ENCODE peak calls at places on chromosomes 11 and 22, in nine cellular contexts. T is psoas muscle, B is upper lobe of right lung, A is keratinocyte, G is GM23338, C is neural progenitor cell, M is mammary epithelial cell, X is GM23248, O is tibial nerve. F is an unnamed sample. For H3K4me1, the result is how much of the 10 kb centered on the place peaks cover.

GRCh38 chr11:66701432-66702240 is 23.9 kb upstream of the RBM4B start:
- DNase-seq in T (no peak), X (peak), M (no peak), O (peak), B (no peak), C (no peak), G (no peak), A (no peak), F (no peak)

GRCh38 chr11:36009469-36009868 is 65.6 kb downstream of the LDLRAD3 start:
- DNase-seq in C (no peak), A (no peak), B (no peak), O (no peak), X (peak), G (no peak), M (peak), T (no peak), F (no peak)

GRCh38 chr22:46574438-46574992 is 37.1 kb upstream of the CELSR1 start:
- DNase-seq in X (no peak), O (peak), B (no peak), A (no peak), G (no peak), M (no peak), T (peak), C (peak), F (peak)

GRCh38 chr22:44497218-44497903 is 672 bp downstream of the RTL6 start:
- DNase-seq in B (peak), C (peak), M (peak), X (peak), T (peak), A (no peak), G (peak), O (no peak), F (peak)

GRCh38 chr11:129023968-129024676 is 81.5 kb upstream of the TP53AIP1 start:
- DNase-seq in B (no peak), M (peak), X (no peak), A (peak), G (peak), C (peak), O (no peak), T (no peak), F (peak)

GRCh38 chr11:95652002-95652472 is 137.5 kb downstream of the FAM76B start:
- DNase-seq in B (no peak), X (no peak), A (no peak), T (no peak), M (no peak), C (no peak), O (no peak), G (no peak), F (no peak)

GRCh38 chr11:75264356-75264755 is 23.8 kb downstream of the TPBGL start:
- DNase-seq in O (no peak), A (no peak), G (no peak), T (peak), C (peak), M (no peak), X (no peak), B (peak), F (no peak)

GRCh38 chr11:110128161-110128560 is 35.0 kb downstream of the ZC3H12C start:
- DNase-seq in C (peak), B (no peak), M (no peak), A (no peak), G (peak), O (no peak), T (no peak), X (peak), F (no peak)

GRCh38 chr11:131760191-131760951 is 390.0 kb downstream of the NTM start:
- DNase-seq in C (peak), B (no peak), G (peak), T (peak), M (no peak), A (no peak), X (peak), O (no peak), F (no peak)

GRCh38 chr22:27474711-27475547 is 326.6 kb downstream of the MN1 start:
- DNase-seq in G (peak), C (no peak), O (no peak), A (peak), B (no peak), X (peak), M (peak), T (no peak), F (no peak)

GRCh38 chr22:48476599-48476998 is 1351.1 kb downstream of the BRD1 start:
- DNase-seq in M (no peak), X (no peak), A (no peak), O (no peak), C (no peak), B (peak), T (no peak), G (no peak), F (no peak)

GRCh38 chr11:113193077-113193476 is 121.3 kb upstream of the TTC12 start:
- DNase-seq in M (no peak), B (no peak), A (no peak), T (no peak), X (peak), C (no peak), O (peak), G (no peak), F (no peak)

GRCh38 chr11:11010624-11011127 is 152.8 kb upstream of the ZBED5 start:
- DNase-seq in M (peak), G (peak), A (no peak), T (peak), X (peak), C (peak), B (no peak), O (peak), F (no peak)

GRCh38 chr22:30325065-30325720 is 1.5 kb downstream of the TBC1D10A start:
- DNase-seq in G (peak), A (peak), B (no peak), M (peak), X (peak), T (peak), C (peak), O (peak), F (no peak)

GRCh38 chr11:8204596-8204995 is 35.8 kb upstream of the RIC3 start:
- DNase-seq in X (no peak), T (no peak), C (no peak), O (no peak), B (no peak), M (no peak), A (no peak), G (no peak), F (no peak)

GRCh38 chr22:19535001-19535400 is 10.8 kb upstream of the CLDN5 start:
- DNase-seq in M (no peak), X (no peak), C (no peak), A (no peak), T (no peak), G (no peak), B (no peak), O (no peak), F (no peak)

GRCh38 chr11:64665381-64665780 is 57.6 kb downstream of the NRXN2 start:
- DNase-seq in M (no peak), B (no peak), O (no peak), G (peak), T (peak), C (no peak), X (no peak), A (no peak), F (no peak)

GRCh38 chr11:130211781-130212401 is 52.3 kb downstream of the ST14 start:
- DNase-seq in A (no peak), B (peak), T (no peak), G (no peak), C (no peak), M (no peak), O (no peak), X (no peak), F (no peak)

GRCh38 chr11:7651700-7652099 is 21.6 kb downstream of the CYB5R2 start:
- DNase-seq in C (no peak), A (no peak), G (no peak), X (no peak), B (no peak), T (peak), M (no peak), O (no peak), F (no peak)

GRCh38 chr11:126359431-126360048 is 4.1 kb downstream of the ST3GAL4 start:
- DNase-seq in C (no peak), O (peak), M (no peak), G (no peak), B (peak), A (no peak), X (peak), T (peak), F (no peak)

GRCh38 chr22:42720263-42721044 is at the start of gene A4GALT:
- DNase-seq in M (no peak), X (peak), C (peak), O (no peak), A (no peak), B (no peak), G (peak), T (peak), F (no peak)

GRCh38 chr11:77038825-77039326 is 4.7 kb downstream of the B3GNT6 start:
- DNase-seq in G (no peak), X (peak), B (no peak), C (no peak), T (no peak), M (no peak), O (no peak), A (no peak), F (no peak)

GRCh38 chr11:125141178-125141577 is 23.4 kb upstream of the PKNOX2 start:
- DNase-seq in G (peak), C (peak), B (no peak), T (no peak), A (no peak), X (no peak), M (no peak), O (no peak), F (no peak)

GRCh38 chr11:63896071-63896470 is 20.9 kb downstream of the RCOR2 start:
- DNase-seq in M (no peak), T (no peak), G (no peak), A (no peak), O (no peak), C (no peak), B (no peak), X (no peak), F (peak)

GRCh38 chr22:32494971-32495370 is 20.4 kb downstream of the FBXO7 start:
- DNase-seq in X (no peak), O (no peak), G (no peak), T (no peak), B (no peak), A (no peak), C (no peak), M (no peak), F (no peak)

GRCh38 chr11:132024587-132025295 is 654.3 kb downstream of the NTM start:
- DNase-seq in X (peak), M (peak), G (no peak), T (no peak), A (peak), O (no peak), C (no peak), B (no peak), F (no peak)

GRCh38 chr11:34468209-34468841 is 29.6 kb downstream of the CAT start:
- DNase-seq in C (peak), O (no peak), A (no peak), G (peak), X (peak), T (no peak), M (peak), B (no peak), F (peak)

GRCh38 chr11:5362017-5362625 is 10.8 kb downstream of the OR51B6 start:
- DNase-seq in X (no peak), M (no peak), C (no peak), T (no peak), B (no peak), G (no peak), O (no peak), A (no peak), F (no peak)

GRCh38 chr11:7348432-7349298 is 97.0 kb downstream of the SYT9 start:
- DNase-seq in X (peak), C (peak), B (no peak), T (no peak), M (peak), A (no peak), O (no peak), G (peak), F (no peak)

GRCh38 chr11:67022341-67022933 is 497 bp upstream of the SYT12 start:
- DNase-seq in T (no peak), B (no peak), X (peak), M (peak), G (no peak), O (no peak), C (no peak), A (peak), F (peak)

GRCh38 chr22:35896306-35896705 is 132.3 kb downstream of the RBFOX2 start:
- DNase-seq in X (no peak), M (peak), G (no peak), B (no peak), C (no peak), O (no peak), A (no peak), T (no peak), F (no peak)
- H3K4me1 ChIP-seq in X (half or more), M (half or more), G (under half), B (under half), C (under half), O (under half), A (half or more), T (half or more), F (under half)

GRCh38 chr22:22711532-22711913 is 67.1 kb downstream of the GGTLC2 start:
- DNase-seq in A (no peak), O (no peak), M (no peak), B (no peak), G (no peak), T (no peak), C (no peak), X (no peak), F (no peak)
- H3K4me1 ChIP-seq in A (under half), O (under half), M (under half), B (under half), G (under half), T (under half), C (under half), X (under half), F (under half)

DNA sequence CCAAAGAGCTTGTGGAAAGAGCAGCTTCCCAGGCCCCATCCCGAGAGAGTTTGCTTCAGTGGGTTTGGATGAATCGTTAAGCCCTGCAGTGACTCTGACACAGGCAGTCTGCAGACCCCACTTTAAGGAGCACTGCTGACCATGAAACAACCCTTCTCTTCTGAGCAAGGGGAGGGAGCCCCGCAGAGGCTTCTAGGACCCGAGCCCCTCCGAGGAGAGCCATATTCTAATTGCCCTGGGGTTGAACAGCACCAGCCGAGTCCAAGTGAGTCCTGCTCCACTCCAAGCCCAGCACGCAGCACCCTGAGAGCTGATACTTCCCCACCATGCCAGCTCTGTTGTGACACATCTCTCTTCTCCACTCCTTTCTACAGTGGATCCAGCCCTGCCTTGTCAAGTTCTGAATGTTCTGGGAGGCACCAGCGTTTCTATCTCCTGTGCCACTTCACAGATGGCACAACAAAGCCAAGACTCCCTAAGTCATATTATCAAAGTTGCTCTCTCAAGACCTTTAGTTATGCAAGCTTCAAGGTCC is 10.4 kb downstream of the USP2 start:
- DNase-seq in T (no peak), C (no peak), A (no peak), G (no peak), M (no peak), X (no peak), O (no peak), B (peak), F (no peak)
- H3K4me1 ChIP-seq in T (half or more), C (under half), A (under half), G (under half), M (under half), X (under half), O (under half), B (under half), F (under half)

DNA sequence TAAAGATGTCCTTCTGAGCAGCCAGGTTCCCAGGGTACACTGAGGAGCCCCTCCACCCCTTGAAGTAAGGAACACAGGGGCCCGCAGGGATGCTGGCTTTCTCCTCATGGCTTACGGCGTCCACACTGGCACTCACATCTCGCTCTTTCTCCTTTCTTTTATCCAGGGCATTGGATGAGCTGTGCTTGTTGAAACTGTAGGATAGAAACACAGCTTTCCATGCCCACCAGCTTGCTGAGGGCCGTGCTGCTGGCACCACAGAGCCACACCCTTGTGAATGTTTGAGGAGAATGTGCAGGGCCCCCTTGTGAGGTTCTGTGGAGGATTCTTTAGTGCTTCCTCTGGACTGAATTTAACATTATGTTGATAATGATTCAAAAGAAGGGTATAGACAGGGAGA is 51.7 kb upstream of the B3GAT1 start:
- DNase-seq in C (no peak), T (no peak), B (no peak), G (no peak), X (no peak), O (no peak), A (no peak), M (no peak), F (no peak)
- H3K4me1 ChIP-seq in C (under half), T (under half), B (under half), G (under half), X (under half), O (under half), A (under half), M (under half), F (under half)

DNA sequence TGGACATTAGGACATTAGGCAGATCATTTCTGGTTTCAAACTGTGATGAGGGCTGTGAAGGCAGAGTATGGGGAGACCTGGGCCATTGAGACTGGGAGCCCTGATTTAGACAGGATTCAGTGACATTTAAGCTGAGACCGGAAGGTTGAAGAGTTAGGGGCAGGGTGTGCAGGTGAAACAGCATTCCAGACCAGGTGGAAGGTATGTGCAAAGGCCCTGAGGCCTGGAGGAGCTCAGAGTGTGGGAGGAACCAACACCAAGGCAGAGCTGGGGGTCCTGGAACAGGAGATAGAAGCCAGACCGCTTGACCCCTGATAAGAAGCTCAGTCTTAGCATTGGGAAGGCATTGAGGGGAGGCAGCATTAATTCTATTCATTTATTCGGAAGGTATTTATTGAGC is 32.5 kb downstream of the ZC3H7B start:
- DNase-seq in C (no peak), G (no peak), X (no peak), B (no peak), A (no peak), T (no peak), M (no peak), O (no peak), F (no peak)
- H3K4me1 ChIP-seq in C (under half), G (under half), X (under half), B (under half), A (under half), T (under half), M (under half), O (under half), F (under half)

DNA sequence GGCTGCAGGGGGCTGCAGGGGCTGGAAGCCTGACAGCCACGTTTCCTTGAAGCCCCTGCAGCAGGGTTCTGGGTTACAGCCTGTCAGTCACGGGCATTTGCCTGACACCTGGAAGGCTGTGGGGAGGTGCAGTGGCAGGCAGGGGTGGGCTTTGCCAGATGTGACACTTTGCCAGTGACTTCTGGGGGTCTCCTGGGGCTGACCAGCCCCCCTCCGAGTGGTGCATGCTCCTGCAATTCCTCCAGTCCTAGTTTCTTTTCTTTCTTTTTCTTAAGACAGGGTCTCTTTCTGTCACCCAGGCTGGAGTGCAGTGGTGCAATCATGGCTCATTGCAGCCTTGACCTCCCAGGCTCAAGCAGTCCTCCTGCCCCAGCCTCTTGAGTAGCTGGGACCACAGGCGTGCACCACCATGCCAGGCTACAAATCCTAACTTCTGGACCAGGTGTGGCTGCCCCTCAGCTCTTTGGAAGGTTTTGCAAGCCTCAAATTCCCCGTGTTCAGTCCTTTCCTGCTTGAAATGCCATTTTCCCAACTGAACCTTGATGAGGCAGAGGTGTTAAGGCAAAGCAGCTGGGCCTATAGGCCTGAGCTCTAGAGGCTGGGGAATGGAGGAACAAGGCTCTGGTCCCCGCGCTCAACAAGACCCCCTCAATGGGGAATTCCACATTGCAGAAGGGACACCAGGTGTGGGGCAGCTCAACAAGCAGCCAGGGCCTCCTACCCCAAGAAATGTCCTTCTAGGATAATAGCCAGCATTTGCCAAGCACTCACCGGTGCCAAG is 20.2 kb upstream of the CHKA start:
- DNase-seq in A (no peak), M (no peak), O (no peak), X (no peak), T (no peak), B (no peak), G (no peak), C (no peak), F (no peak)
- H3K4me1 ChIP-seq in A (under half), M (under half), O (under half), X (under half), T (under half), B (under half), G (under half), C (under half), F (half or more)

DNA sequence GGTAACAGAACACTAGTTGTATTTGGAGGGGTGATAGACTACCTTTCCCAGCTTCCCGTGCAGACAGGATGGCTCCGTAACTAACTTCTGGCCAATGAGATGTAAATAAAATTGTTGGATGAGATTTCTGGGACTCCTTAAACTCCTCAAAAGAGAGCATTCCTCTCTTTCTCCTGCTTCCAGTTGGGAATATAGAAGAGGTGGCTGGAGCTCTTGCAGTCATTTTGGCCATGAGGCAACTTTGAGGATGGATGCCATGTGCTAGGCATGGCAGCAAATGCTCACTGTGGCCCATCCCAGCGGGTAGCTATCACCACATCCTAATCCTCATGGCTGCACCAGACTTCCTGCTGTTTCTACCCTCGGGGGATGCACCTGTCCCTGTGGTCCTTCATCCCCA is 7.4 kb downstream of the MB start:
- DNase-seq in M (no peak), B (no peak), T (no peak), C (no peak), A (no peak), X (no peak), G (no peak), O (no peak), F (no peak)
- H3K4me1 ChIP-seq in M (under half), B (under half), T (half or more), C (under half), A (under half), X (under half), G (under half), O (under half), F (under half)

F was measured in pancreas.